ENCODE peak calls at places on chromosomes 6 and 20, in five cellular contexts. P, W, H, N and C are unnamed samples.

GRCh38 chr6:143063631-143064030 is 2.9 kb downstream of the AIG1 start:
- DNase-seq in W (no peak), N (no peak), H (no peak), P (no peak), C (no peak)

GRCh38 chr6:95978230-95978629 is 37.5 kb upstream of the FUT9 start:
- DNase-seq in H (no peak), W (no peak), P (no peak), N (no peak), C (no peak)

GRCh38 chr6:33856655-33857054 is 52.9 kb upstream of the MLN start:
- DNase-seq in N (peak), H (no peak), W (no peak), P (peak), C (no peak)

GRCh38 chr6:15491255-15491985 is 171.4 kb downstream of the DTNBP1 start:
- DNase-seq in H (peak), W (no peak), N (peak), P (peak), C (peak)

GRCh38 chr6:108565893-108566292 is 5.2 kb downstream of the FOXO3 start:
- DNase-seq in H (no peak), N (no peak), P (no peak), W (no peak), C (no peak)

GRCh38 chr20:38926934-38927616 is 858 bp downstream of the FAM83D start:
- DNase-seq in H (no peak), N (no peak), P (no peak), W (no peak), C (no peak)

GRCh38 chr20:56778765-56779195 is 149.7 kb downstream of the TFAP2C start:
- DNase-seq in P (no peak), H (no peak), W (no peak), N (no peak), C (no peak)

GRCh38 chr20:52683761-52684160 is 288.4 kb upstream of the TSHZ2 start:
- DNase-seq in W (no peak), P (no peak), N (no peak), H (no peak), C (no peak)

GRCh38 chr6:117265425-117266266 is at the start of gene VGLL2:
- DNase-seq in N (no peak), H (no peak), P (no peak), W (peak), C (no peak)

GRCh38 chr6:146984251-146984924 is 219.8 kb upstream of the STXBP5 start:
- DNase-seq in P (no peak), N (no peak), H (no peak), W (no peak), C (no peak)

GRCh38 chr6:84687487-84687886 is 76.9 kb downstream of the TBX18 start:
- DNase-seq in W (no peak), P (no peak), N (no peak), H (no peak), C (no peak)

GRCh38 chr6:135651964-135652755 is 154.6 kb upstream of the AHI1 start:
- DNase-seq in H (no peak), N (no peak), W (no peak), P (no peak), C (no peak)

GRCh38 chr6:154258064-154258757 is 98.4 kb downstream of the IPCEF1 start:
- DNase-seq in P (no peak), H (no peak), N (no peak), W (no peak), C (no peak)

GRCh38 chr6:157403684-157404051 is 22.7 kb downstream of the ZDHHC14 start:
- DNase-seq in W (no peak), P (no peak), N (no peak), H (no peak), C (no peak)

GRCh38 chr6:28988536-28989415 is 16.3 kb downstream of the ZNF311 start:
- DNase-seq in N (peak), P (peak), W (peak), H (no peak), C (no peak)

GRCh38 chr20:5136096-5136495 is 9.3 kb downstream of the CDS2 start:
- DNase-seq in P (no peak), H (no peak), N (no peak), W (no peak), C (no peak)
- H3K27ac ChIP-seq in P (no peak), H (no peak), N (no peak), W (peak), C (peak)

DNA sequence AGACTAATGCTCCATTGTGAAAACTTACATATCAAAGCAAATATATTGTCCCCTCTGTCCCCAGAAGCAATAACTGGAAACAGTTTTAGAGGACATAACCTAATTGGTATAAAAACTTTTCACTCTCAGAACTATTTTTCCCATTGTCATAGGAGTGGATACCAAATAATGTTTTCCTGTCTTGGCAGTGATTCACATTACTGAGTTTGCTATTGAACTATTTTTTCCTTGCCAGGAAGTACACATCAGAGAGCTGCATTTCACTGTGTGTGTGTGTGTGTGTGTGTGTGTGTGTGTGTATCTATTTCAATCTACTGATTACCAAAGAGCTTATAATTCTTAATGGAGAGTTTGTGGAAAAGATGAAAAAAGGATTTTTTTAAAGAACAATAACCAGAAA is 45.4 kb downstream of the AKAP12 start:
- DNase-seq in W (no peak), H (no peak), N (no peak), P (no peak), C (no peak)
- H3K27ac ChIP-seq in W (peak), H (no peak), N (peak), P (no peak), C (no peak)

GRCh38 chr20:10647909-10648308 is 25.9 kb downstream of the JAG1 start:
- DNase-seq in P (no peak), H (no peak), N (no peak), W (no peak), C (no peak)

GRCh38 chr20:10647471-10647870 is 26.3 kb downstream of the JAG1 start:
- DNase-seq in H (peak), P (no peak), W (no peak), N (no peak), C (no peak)

GRCh38 chr20:10649817-10650200 is 24.0 kb downstream of the JAG1 start:
- DNase-seq in W (no peak), P (no peak), H (no peak), N (no peak), C (no peak)

GRCh38 chr20:10649080-10649816 is 24.6 kb downstream of the JAG1 start:
- DNase-seq in N (no peak), W (no peak), P (no peak), H (no peak), C (no peak)

DNA sequence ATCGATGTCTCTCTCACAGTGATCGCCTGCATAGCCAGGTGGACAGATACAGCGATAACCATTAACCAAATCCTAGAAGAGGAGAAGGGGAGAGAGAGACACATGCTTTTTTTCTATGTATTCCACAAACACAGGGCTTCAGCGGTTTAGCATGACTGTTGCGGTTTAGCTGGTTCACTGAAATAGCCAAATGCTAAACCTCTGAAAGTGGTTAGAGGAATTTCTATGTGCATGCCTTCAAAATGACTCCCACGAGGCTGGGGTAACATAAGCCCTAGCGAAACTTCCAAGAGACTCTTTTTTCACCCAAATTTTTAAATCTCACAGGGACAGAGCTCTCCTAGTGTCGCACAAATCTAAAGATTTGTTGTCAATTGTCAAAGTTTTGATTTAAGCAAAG is 25.1 kb downstream of the JAG1 start:
- DNase-seq in P (no peak), H (no peak), W (no peak), N (no peak), C (no peak)
- H3K27ac ChIP-seq in P (no peak), H (peak), W (no peak), N (no peak), C (no peak)

DNA sequence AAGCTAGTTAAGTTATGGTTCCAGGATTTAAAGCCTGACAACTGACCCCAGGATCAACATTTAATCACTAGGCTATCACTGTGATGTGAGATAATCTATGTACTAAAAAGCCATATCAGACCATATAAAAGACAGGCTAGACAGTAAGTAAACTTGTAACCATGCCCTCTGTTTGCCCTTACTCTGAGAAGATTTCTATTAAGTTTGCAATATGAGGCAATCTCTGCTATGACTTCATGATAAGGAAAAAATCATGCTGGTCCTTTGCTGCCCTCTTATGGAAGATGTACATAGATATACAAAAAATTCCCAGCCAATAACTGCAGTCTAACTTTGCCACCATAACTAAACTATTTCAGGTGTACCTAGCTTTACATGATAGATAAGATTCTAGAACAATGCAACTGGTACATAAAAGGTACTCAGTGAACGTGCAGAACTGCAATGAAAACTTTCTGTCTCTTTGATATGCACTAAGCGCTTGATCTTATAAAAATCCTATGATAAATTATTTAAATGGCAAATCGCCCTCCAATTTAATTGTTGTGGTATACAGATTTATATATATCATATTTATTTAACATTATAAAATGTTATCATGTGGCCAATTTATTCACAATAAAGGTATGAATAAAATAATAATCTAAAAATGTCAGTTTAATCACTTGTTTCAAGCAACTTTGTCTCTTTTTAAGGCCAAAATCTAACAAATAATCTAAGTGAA is 70.5 kb downstream of the FAM217A start:
- DNase-seq in W (no peak), P (no peak), H (no peak), N (no peak), C (no peak)
- H3K27ac ChIP-seq in W (no peak), P (no peak), H (no peak), N (peak), C (no peak)

GRCh38 chr6:158419339-158419909 is 107.2 kb downstream of the TULP4 start:
- DNase-seq in H (no peak), W (no peak), N (no peak), P (no peak), C (no peak)
- H3K27ac ChIP-seq in H (no peak), W (no peak), N (no peak), P (no peak), C (peak)